ENCODE peak calls at places on chromosome 22, in six cellular contexts. C is GM10248, Y is AG10803, U is tibial nerve, E is stomach, P is body of pancreas. Z is an unnamed sample.

GRCh38 chr22:19645391-19645790 is 68.9 kb upstream of the SEPTIN5 start:
- DNase-seq in P (no peak), U (no peak), C (no peak), Y (no peak), E (no peak), Z (no peak)

GRCh38 chr22:41469218-41469851 is 418 bp downstream of the ACO2 start:
- DNase-seq in C (no peak), U (no peak), P (no peak), Y (no peak), E (peak), Z (no peak)

GRCh38 chr22:28063656-28064055 is 144.6 kb upstream of the PITPNB start:
- DNase-seq in Y (no peak), U (no peak), E (no peak), C (no peak), P (no peak), Z (no peak)

GRCh38 chr22:29790061-29790460 is 22.9 kb downstream of the UQCR10 start:
- DNase-seq in C (no peak), E (no peak), Y (no peak), U (no peak), P (no peak), Z (no peak)

GRCh38 chr22:25061605-25062377 is 109.3 kb downstream of the KIAA1671 start:
- DNase-seq in U (no peak), C (no peak), Y (no peak), E (no peak), P (no peak), Z (no peak)

GRCh38 chr22:26606611-26607010 is 11.2 kb downstream of the CRYBB1 start:
- DNase-seq in E (no peak), U (no peak), Y (peak), C (no peak), P (no peak), Z (no peak)

GRCh38 chr22:33570110-33570509 is 350.2 kb downstream of the LARGE1 start:
- DNase-seq in U (no peak), Y (no peak), P (no peak), C (no peak), E (no peak), Z (no peak)

GRCh38 chr22:49807780-49808708 is 19.6 kb downstream of the BRD1 start:
- DNase-seq in U (no peak), Y (no peak), P (no peak), C (no peak), E (no peak), Z (no peak)

GRCh38 chr22:30486661-30487115 is 14.9 kb upstream of the SEC14L3 start:
- DNase-seq in Y (no peak), P (peak), E (peak), U (no peak), C (no peak), Z (no peak)

GRCh38 chr22:36238348-36239149 is 778 bp downstream of the APOL2 start:
- DNase-seq in P (peak), E (no peak), C (no peak), Y (no peak), U (peak), Z (no peak)

GRCh38 chr22:48492371-48493320 is 1335.0 kb downstream of the BRD1 start:
- DNase-seq in Y (peak), U (peak), C (peak), P (peak), E (peak), Z (peak)

GRCh38 chr22:36435516-36436415 is 45.7 kb downstream of the TXN2 start:
- DNase-seq in E (peak), C (peak), P (peak), Y (no peak), U (no peak), Z (peak)

GRCh38 chr22:20740222-20740951 is 33.5 kb upstream of the SERPIND1 start:
- DNase-seq in P (no peak), E (no peak), C (no peak), Y (no peak), U (no peak), Z (no peak)

GRCh38 chr22:42294034-42294985 is 23.9 kb upstream of the TCF20 start:
- DNase-seq in C (no peak), E (peak), Y (peak), P (peak), U (no peak), Z (no peak)

GRCh38 chr22:40210814-40211213 is 33.1 kb downstream of the TNRC6B start:
- DNase-seq in C (peak), E (no peak), U (no peak), P (no peak), Y (no peak), Z (peak)

GRCh38 chr22:19874307-19875060 is 19.8 kb upstream of the GNB1L start:
- DNase-seq in P (peak), C (no peak), U (no peak), E (peak), Y (peak), Z (no peak)

GRCh38 chr22:28581020-28581419 is 98.6 kb downstream of the TTC28 start:
- DNase-seq in U (no peak), E (no peak), P (no peak), C (no peak), Y (no peak), Z (no peak)

GRCh38 chr22:41596776-41597634 is 7.4 kb upstream of the PMM1 start:
- DNase-seq in P (peak), C (peak), Y (peak), E (peak), U (peak), Z (peak)

GRCh38 chr22:33578752-33579151 is 341.5 kb downstream of the LARGE1 start:
- DNase-seq in Y (no peak), U (no peak), C (no peak), E (no peak), P (no peak), Z (no peak)

GRCh38 chr22:26446808-26447515 is 17.9 kb downstream of the ASPHD2 start:
- DNase-seq in Y (no peak), U (no peak), C (no peak), E (peak), P (no peak), Z (no peak)

GRCh38 chr22:22121445-22121844 is 123.1 kb upstream of the VPREB1 start:
- DNase-seq in E (no peak), P (no peak), C (no peak), U (no peak), Y (no peak), Z (no peak)

GRCh38 chr22:43482310-43482625 is 70.5 kb downstream of the MPPED1 start:
- DNase-seq in E (no peak), P (no peak), C (no peak), U (no peak), Y (no peak), Z (no peak)

GRCh38 chr22:43479962-43480361 is 68.1 kb downstream of the MPPED1 start:
- DNase-seq in U (no peak), E (no peak), Y (no peak), C (no peak), P (no peak), Z (no peak)

GRCh38 chr22:43483266-43483665 is 71.5 kb downstream of the MPPED1 start:
- DNase-seq in U (no peak), Y (no peak), E (no peak), P (no peak), C (no peak), Z (no peak)

GRCh38 chr22:43483669-43484068 is 71.9 kb downstream of the MPPED1 start:
- DNase-seq in U (no peak), Y (no peak), C (no peak), E (no peak), P (no peak), Z (no peak)

DNA sequence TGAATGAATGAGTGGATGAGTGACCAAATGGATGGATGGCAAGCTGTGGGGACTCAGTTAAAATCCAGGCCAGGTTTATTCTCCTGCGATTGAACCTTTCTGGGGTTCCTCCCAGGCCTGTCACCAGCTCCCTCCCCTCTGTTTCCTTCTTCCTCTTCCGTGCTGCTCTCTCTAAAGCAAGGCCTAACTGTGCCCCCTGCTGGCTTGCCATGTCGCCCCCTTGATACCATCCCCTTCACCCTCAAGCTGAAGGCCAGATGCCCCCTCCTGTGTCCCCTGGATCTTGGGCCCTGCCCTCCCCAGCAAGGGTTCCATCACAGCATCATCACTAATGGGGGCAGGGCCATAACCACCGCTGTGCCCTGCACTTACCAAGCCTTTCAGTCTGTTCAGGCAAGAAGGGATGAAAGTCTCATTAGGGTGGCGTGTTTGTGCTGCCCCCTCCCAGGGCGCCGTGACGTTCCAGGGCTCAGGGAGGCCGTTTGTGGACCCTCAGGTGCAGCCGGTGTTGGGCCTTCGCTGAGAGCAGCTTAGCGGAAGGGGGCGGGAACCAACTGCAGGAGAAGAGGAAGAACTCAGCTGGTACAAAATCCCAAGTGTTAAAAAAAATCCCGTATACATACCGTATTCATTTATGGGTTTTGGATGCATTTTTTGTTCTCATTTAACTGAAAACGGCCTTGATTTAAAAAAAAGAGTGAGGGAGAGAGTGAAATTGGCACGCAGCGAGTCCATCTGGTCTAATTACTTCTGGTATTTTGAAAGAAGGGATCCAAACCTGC is 69.9 kb downstream of the MPPED1 start:
- DNase-seq in U (no peak), E (peak), C (no peak), P (no peak), Y (no peak), Z (no peak)
- TF ChIP-seq CTCF in U (peak), E (no peak), C (no peak), P (no peak), Y (no peak), Z (peak)

GRCh38 chr22:34842630-34843029 is 223.3 kb upstream of the ISX start:
- DNase-seq in C (no peak), Y (no peak), U (no peak), E (no peak), P (no peak), Z (no peak)
- TF ChIP-seq CTCF in C (no peak), Y (no peak), U (no peak), E (no peak), P (no peak), Z (no peak)

DNA sequence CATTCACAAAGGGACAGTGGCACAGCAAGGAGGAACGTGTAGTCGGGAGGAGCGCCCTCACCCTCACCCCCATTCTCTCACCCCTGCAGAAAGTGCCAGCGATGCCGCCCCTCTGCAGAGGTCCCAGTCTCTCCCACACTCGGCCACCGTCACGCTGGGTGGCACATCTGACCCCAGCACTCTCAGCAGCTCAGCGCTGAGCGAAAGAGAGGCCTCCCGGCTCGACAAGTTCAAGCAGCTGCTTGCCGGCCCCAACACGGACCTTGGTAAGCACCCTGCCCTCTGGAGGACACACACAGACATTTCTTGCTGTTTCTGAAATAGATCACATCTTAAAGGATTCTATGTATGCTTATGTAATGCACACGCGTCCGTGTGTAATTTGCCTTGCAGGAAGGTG is 34.9 kb downstream of the TBC1D22A start:
- DNase-seq in Y (peak), C (no peak), P (no peak), U (no peak), E (no peak), Z (no peak)
- TF ChIP-seq CTCF in Y (peak), C (no peak), P (no peak), U (no peak), E (no peak), Z (no peak)

GRCh38 chr22:46114518-46115387 is 35.6 kb upstream of the PPARA start:
- DNase-seq in U (no peak), E (no peak), Y (no peak), P (peak), C (no peak), Z (no peak)
- TF ChIP-seq CTCF in U (no peak), E (no peak), Y (no peak), P (no peak), C (no peak), Z (no peak)

Z was measured in GM13976.